ENCODE peak calls at places on chromosome 21, in five cellular contexts. W is PC-9, N is mammary epithelial cell, J is K562, D is Panc1. A is an unnamed sample.
A peak's percentile ranks its signal among the peaks of the same experiment; 100 is the strongest.

GRCh38 chr21:37538971-37539590 is 172.5 kb downstream of the DYRK1A start:
- DNase-seq in W (no peak), N (no peak), J (no peak), D (no peak), A (no peak)

GRCh38 chr21:34544032-34544496 is 32.1 kb upstream of the KCNE1 start:
- DNase-seq in W (peak; percentile 46), N (peak; percentile 74), J (peak; percentile 83), D (no peak), A (no peak)

GRCh38 chr21:31932470-31932764 is 59.6 kb downstream of the HUNK start:
- DNase-seq in W (no peak), N (no peak), J (no peak), D (no peak), A (no peak)

GRCh38 chr21:28126521-28127317 is 866.0 kb downstream of the LTN1 start:
- DNase-seq in W (no peak), N (no peak), J (no peak), D (no peak), A (no peak)

GRCh38 chr21:17660449-17660848 is 47.7 kb upstream of the BTG3 start:
- DNase-seq in W (peak; percentile 1), N (no peak), J (no peak), D (no peak), A (peak; percentile 65)

GRCh38 chr21:35651166-35651565 is 409.2 kb downstream of the SETD4 start:
- DNase-seq in W (no peak), N (no peak), J (no peak), D (no peak), A (no peak)

GRCh38 chr21:22791986-22792560 is 1793.9 kb downstream of the NCAM2 start:
- DNase-seq in W (no peak), N (no peak), J (peak; percentile 37), D (peak; percentile 24), A (no peak)

GRCh38 chr21:32712043-32712442 is 15.8 kb downstream of the SYNJ1 start:
- DNase-seq in W (no peak), N (no peak), J (no peak), D (no peak), A (no peak)

GRCh38 chr21:18917602-18918001 is 514.0 kb upstream of the TMPRSS15 start:
- DNase-seq in W (no peak), N (no peak), J (no peak), D (no peak), A (no peak)

GRCh38 chr21:39096754-39097153 is 86.5 kb downstream of the PSMG1 start:
- DNase-seq in W (no peak), N (no peak), J (no peak), D (no peak), A (no peak)
- TF ChIP-seq CTCF in W (no peak), N (no peak), J (peak; percentile 15), D (no peak), A (no peak)

GRCh38 chr21:46350981-46351380 is 27.0 kb downstream of the PCNT start:
- DNase-seq in W (no peak), N (no peak), J (no peak), D (no peak), A (no peak)

GRCh38 chr21:46352156-46352499 is 28.2 kb downstream of the PCNT start:
- DNase-seq in W (no peak), N (no peak), J (no peak), D (no peak), A (no peak)

GRCh38 chr21:46349134-46349760 is 25.3 kb downstream of the PCNT start:
- DNase-seq in W (no peak), N (no peak), J (no peak), D (no peak), A (no peak)

GRCh38 chr21:46351476-46352155 is 27.7 kb downstream of the PCNT start:
- DNase-seq in W (no peak), N (no peak), J (no peak), D (no peak), A (no peak)

DNA sequence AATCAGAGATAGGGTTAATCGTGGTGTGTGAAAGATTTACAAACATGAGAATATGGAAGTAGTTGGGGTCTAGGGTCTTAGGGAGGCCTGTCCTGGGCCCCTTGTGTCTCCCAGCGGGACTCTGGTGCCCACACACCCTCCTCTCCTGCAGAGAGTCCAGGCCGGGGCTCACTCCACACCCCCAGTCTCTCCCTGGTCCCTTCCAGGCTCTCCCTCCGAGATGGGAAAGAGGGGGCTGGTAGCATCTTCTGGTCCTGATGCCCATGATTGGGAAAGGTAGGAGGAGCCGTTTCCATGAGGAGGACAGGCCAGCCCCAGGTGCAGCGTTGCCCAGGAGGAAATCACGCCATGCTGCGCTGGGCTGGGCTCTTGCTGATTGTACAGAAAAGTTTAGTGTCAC is 26.6 kb downstream of the PCNT start:
- DNase-seq in W (no peak), N (no peak), J (no peak), D (no peak), A (no peak)
- H3K36me3 ChIP-seq in W (no peaks in the 10 kb centered on the region), N (peaks cover 25% of the 10 kb centered on the region), J (peaks cover 98% of the 10 kb centered on the region), D (peaks cover 10% of the 10 kb centered on the region), A (peaks cover 57% of the 10 kb centered on the region)

GRCh38 chr21:14718957-14719356 is 172.8 kb upstream of the SAMSN1 start:
- DNase-seq in W (no peak), N (no peak), J (no peak), D (no peak), A (no peak)

GRCh38 chr21:14725219-14725618 is 179.1 kb upstream of the SAMSN1 start:
- DNase-seq in W (no peak), N (no peak), J (no peak), D (no peak), A (no peak)

DNA sequence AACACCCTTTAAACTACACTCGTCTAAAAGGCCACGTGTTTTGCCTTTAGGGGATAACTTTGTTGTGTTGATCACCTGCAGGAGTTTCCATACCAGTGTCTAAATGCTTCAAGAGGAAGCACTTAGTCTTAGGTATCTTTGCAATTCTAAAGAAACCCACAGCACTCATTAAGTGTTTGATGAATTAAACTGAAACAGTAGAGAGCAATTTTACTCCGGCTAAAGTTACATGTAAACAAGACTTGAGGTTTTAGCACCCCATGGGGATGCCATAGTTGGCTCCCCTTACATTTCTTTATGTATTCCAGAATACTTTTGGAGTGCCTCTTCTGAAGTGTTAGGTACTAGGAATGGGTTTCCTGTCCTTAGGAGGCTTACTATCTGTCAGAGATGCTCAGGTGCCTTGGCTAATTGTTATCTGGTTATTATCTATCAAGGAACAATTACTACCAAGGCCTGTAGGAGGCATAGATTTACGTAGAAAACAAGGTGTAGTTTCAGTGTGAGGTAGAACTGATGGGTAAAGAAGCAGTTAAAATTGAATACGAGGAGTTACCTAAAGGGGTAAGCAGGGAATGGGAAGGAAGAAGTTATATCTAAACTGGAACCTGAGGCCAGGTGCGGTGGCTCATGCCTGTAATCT is 176.8 kb upstream of the SAMSN1 start:
- DNase-seq in W (no peak), N (no peak), J (no peak), D (no peak), A (no peak)
- TF ChIP-seq CTCF in W (no peak), N (no peak), J (no peak), D (no peak), A (no peak)

GRCh38 chr21:16154961-16155360 is 425.2 kb downstream of the USP25 start:
- DNase-seq in W (no peak), N (no peak), J (no peak), D (no peak), A (no peak)
- H3K36me3 ChIP-seq in W (no peaks in the 10 kb centered on the region), N (no peaks in the 10 kb centered on the region), J (no peaks in the 10 kb centered on the region), D (no peaks in the 10 kb centered on the region), A (no peaks in the 10 kb centered on the region)

GRCh38 chr21:41955516-41955915 is 1.7 kb upstream of the C2CD2 start:
- DNase-seq in W (no peak), N (no peak), J (no peak), D (no peak), A (no peak)

GRCh38 chr21:41958886-41959563 is 5.2 kb upstream of the C2CD2 start:
- DNase-seq in W (peak; percentile 88), N (peak; percentile 81), J (no peak), D (no peak), A (no peak)

GRCh38 chr21:41960386-41960785 is 6.6 kb upstream of the C2CD2 start:
- DNase-seq in W (no peak), N (no peak), J (no peak), D (no peak), A (no peak)

GRCh38 chr21:41956926-41957729 is 3.3 kb upstream of the C2CD2 start:
- DNase-seq in W (no peak), N (peak; percentile 68), J (peak; percentile 75), D (no peak), A (peak; percentile 37)

GRCh38 chr21:41957991-41958766 is 4.4 kb upstream of the C2CD2 start:
- DNase-seq in W (peak; percentile 85), N (peak; percentile 74), J (peak; percentile 83), D (no peak), A (peak; percentile 44)
- TF ChIP-seq CTCF in W (peak; percentile 55), N (peak; percentile 20), J (peak; percentile 50), D (no peak), A (peak; percentile 50)

GRCh38 chr21:42096593-42096992 is 25.5 kb downstream of the UMODL1 start:
- DNase-seq in W (no peak), N (no peak), J (no peak), D (no peak), A (no peak)
- H3K36me3 ChIP-seq in W (no peaks in the 10 kb centered on the region), N (no peaks in the 10 kb centered on the region), J (no peaks in the 10 kb centered on the region), D (no peaks in the 10 kb centered on the region), A (no peaks in the 10 kb centered on the region)

GRCh38 chr21:44462834-44463200 is 7.5 kb downstream of the LRRC3 start:
- DNase-seq in W (no peak), N (no peak), J (no peak), D (no peak), A (no peak)

GRCh38 chr21:44461005-44461404 is 5.7 kb downstream of the LRRC3 start:
- DNase-seq in W (no peak), N (no peak), J (no peak), D (no peak), A (no peak)

GRCh38 chr21:44460441-44460755 is 5.1 kb downstream of the LRRC3 start:
- DNase-seq in W (no peak), N (no peak), J (no peak), D (no peak), A (no peak)

GRCh38 chr21:44462090-44462833 is 7.0 kb downstream of the LRRC3 start:
- DNase-seq in W (no peak), N (no peak), J (no peak), D (no peak), A (no peak)

DNA sequence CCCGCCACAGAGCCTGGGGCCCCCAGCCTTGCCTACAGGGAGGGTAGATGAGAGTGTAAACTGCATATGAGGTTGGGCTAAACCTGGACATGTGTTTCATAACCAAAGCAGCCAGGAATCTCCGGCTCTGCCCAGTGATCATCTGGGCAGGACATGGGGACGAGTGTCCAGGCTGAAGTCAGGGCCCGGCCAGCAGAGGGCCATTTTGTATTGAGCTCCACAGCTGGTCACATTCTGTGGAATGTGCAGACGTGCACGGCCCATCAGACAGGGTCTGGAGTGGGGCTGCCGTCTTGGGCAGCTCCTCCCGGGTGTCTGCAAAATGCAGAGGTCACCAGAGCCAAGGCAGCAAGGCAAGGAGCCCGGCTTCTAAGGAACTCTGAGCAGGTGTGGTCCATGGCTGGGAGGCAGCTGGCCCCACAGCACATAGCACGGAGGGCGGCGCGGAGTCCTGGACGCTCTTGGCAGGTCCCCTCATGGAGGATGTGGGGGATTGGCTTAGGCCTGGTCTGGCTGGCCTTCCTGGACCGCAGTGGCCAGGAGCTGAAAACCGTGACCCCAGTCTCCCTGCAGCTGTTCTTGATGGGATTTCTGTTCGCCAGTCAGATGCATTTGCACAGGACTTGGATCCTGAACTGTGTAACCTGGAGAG is 6.3 kb downstream of the LRRC3 start:
- DNase-seq in W (no peak), N (no peak), J (peak; percentile 37), D (no peak), A (no peak)
- TF ChIP-seq CTCF in W (peak; percentile 17), N (no peak), J (no peak), D (peak; percentile 42), A (peak; percentile 36)